ENCODE peak calls at places on chromosomes 4 and X, in eight cellular contexts. M, N, S, D, Y, X, O and L are unnamed samples.

GRCh38 chr4:87543835-87544461 is 14.8 kb upstream of the SPARCL1 start:
- DNase-seq in M (peak), N (peak), S (no peak), D (no peak), Y (no peak), X (no peak), O (peak), L (peak)

GRCh38 chrX:67725471-67725870 is 181.7 kb downstream of the AR start:
- DNase-seq in M (peak), N (no peak), S (no peak), D (no peak), Y (no peak), X (no peak), O (no peak), L (no peak)

GRCh38 chr4:118905546-118905945 is 16.9 kb downstream of the SYNPO2 start:
- DNase-seq in M (no peak), N (no peak), S (no peak), D (no peak), Y (no peak), X (peak), O (peak), L (no peak)

GRCh38 chr4:153564630-153565525 is 98.7 kb downstream of the TMEM131L start:
- DNase-seq in M (no peak), N (no peak), S (no peak), D (no peak), Y (no peak), X (no peak), O (no peak), L (peak)

GRCh38 chrX:129786210-129786651 is 6.5 kb downstream of the SASH3 start:
- DNase-seq in M (no peak), N (no peak), S (no peak), D (no peak), Y (no peak), X (no peak), O (no peak), L (no peak)

GRCh38 chrX:13101439-13102139 is 57.2 kb upstream of the FAM9C start:
- DNase-seq in M (peak), N (peak), S (no peak), D (peak), Y (no peak), X (peak), O (no peak), L (peak)

GRCh38 chrX:131693359-131693758 is 149.5 kb downstream of the OR13H1 start:
- DNase-seq in M (no peak), N (no peak), S (no peak), D (no peak), Y (no peak), X (no peak), O (no peak), L (no peak)

GRCh38 chr4:160026720-160027119 is 923.8 kb downstream of the RAPGEF2 start:
- DNase-seq in M (no peak), N (peak), S (no peak), D (no peak), Y (no peak), X (no peak), O (no peak), L (no peak)

GRCh38 chr4:38036548-38036947 is 76.3 kb downstream of the PTTG2 start:
- DNase-seq in M (no peak), N (no peak), S (no peak), D (no peak), Y (no peak), X (no peak), O (no peak), L (no peak)

GRCh38 chr4:48968814-48969213 is 17.3 kb upstream of the CWH43 start:
- DNase-seq in M (peak), N (no peak), S (no peak), D (no peak), Y (no peak), X (no peak), O (no peak), L (no peak)

GRCh38 chr4:34850983-34851382 is 1393.3 kb downstream of the ARAP2 start:
- DNase-seq in M (peak), N (no peak), S (no peak), D (no peak), Y (no peak), X (no peak), O (no peak), L (no peak)

GRCh38 chrX:7294483-7294882 is 146.5 kb upstream of the PUDP start:
- DNase-seq in M (peak), N (no peak), S (no peak), D (no peak), Y (no peak), X (no peak), O (no peak), L (no peak)

GRCh38 chrX:38754102-38754790 is 47.0 kb upstream of the MID1IP1 start:
- DNase-seq in M (peak), N (peak), S (peak), D (no peak), Y (no peak), X (peak), O (peak), L (peak)

GRCh38 chr4:109184421-109184956 is 118.0 kb downstream of the COL25A1 start:
- DNase-seq in M (no peak), N (no peak), S (no peak), D (no peak), Y (no peak), X (no peak), O (no peak), L (peak)

GRCh38 chr4:118112647-118113046 is 78.4 kb downstream of the NDST3 start:
- DNase-seq in M (no peak), N (no peak), S (no peak), D (no peak), Y (no peak), X (no peak), O (no peak), L (no peak)

GRCh38 chr4:121686265-121686664 is 10.5 kb downstream of the ANXA5 start:
- DNase-seq in M (no peak), N (no peak), S (no peak), D (no peak), Y (no peak), X (no peak), O (no peak), L (no peak)

GRCh38 chr4:8542776-8543525 is 37.2 kb upstream of the GPR78 start:
- DNase-seq in M (peak), N (no peak), S (no peak), D (no peak), Y (no peak), X (no peak), O (no peak), L (no peak)

GRCh38 chrX:20217279-20217678 is 49.4 kb downstream of the RPS6KA3 start:
- DNase-seq in M (peak), N (peak), S (no peak), D (no peak), Y (no peak), X (no peak), O (no peak), L (peak)

GRCh38 chrX:73851014-73852009 is 288.3 kb downstream of the CHIC1 start:
- DNase-seq in M (no peak), N (no peak), S (no peak), D (peak), Y (peak), X (peak), O (no peak), L (no peak)

GRCh38 chr4:129353490-129353889 is 257.5 kb downstream of the C4orf33 start:
- DNase-seq in M (no peak), N (no peak), S (no peak), D (no peak), Y (no peak), X (no peak), O (no peak), L (no peak)

GRCh38 chrX:149950681-149951080 is 12.4 kb upstream of the EOLA2 start:
- DNase-seq in M (peak), N (peak), S (no peak), D (no peak), Y (no peak), X (no peak), O (no peak), L (peak)

GRCh38 chr4:98728433-98728832 is 70.0 kb upstream of the TSPAN5 start:
- DNase-seq in M (peak), N (no peak), S (no peak), D (no peak), Y (no peak), X (no peak), O (peak), L (no peak)

GRCh38 chr4:133969202-133969873 is 232.3 kb downstream of the PABPC4L start:
- DNase-seq in M (peak), N (no peak), S (no peak), D (no peak), Y (no peak), X (no peak), O (no peak), L (peak)

GRCh38 chrX:148270499-148270898 is 229.9 kb upstream of the AFF2 start:
- DNase-seq in M (no peak), N (no peak), S (no peak), D (no peak), Y (no peak), X (no peak), O (no peak), L (no peak)

GRCh38 chrX:22192419-22193086 is 80.2 kb upstream of the CBLL2 start:
- DNase-seq in M (peak), N (peak), S (peak), D (peak), Y (no peak), X (peak), O (peak), L (peak)

GRCh38 chr4:86400216-86400615 is 40.4 kb upstream of the MAPK10 start:
- DNase-seq in M (no peak), N (no peak), S (no peak), D (no peak), Y (no peak), X (no peak), O (no peak), L (no peak)

GRCh38 chr4:172851534-172851933 is 317.1 kb upstream of the GALNT7 start:
- DNase-seq in M (peak), N (no peak), S (no peak), D (no peak), Y (no peak), X (no peak), O (no peak), L (no peak)

GRCh38 chr4:14177987-14178386 is 550.5 kb upstream of the BOD1L1 start:
- DNase-seq in M (no peak), N (no peak), S (no peak), D (no peak), Y (no peak), X (no peak), O (no peak), L (no peak)

GRCh38 chr4:156892695-156893211 is 78.8 kb downstream of the PDGFC start:
- DNase-seq in M (no peak), N (peak), S (no peak), D (no peak), Y (no peak), X (no peak), O (no peak), L (no peak)

GRCh38 chr4:71550220-71551190 is 211.7 kb downstream of the SLC4A4 start:
- DNase-seq in M (no peak), N (peak), S (no peak), D (no peak), Y (no peak), X (no peak), O (no peak), L (no peak)

GRCh38 chr4:76434901-76435688 is at the start of gene SHROOM3:
- DNase-seq in M (no peak), N (no peak), S (no peak), D (no peak), Y (no peak), X (no peak), O (no peak), L (no peak)

GRCh38 chr4:22416403-22416802 is 99.5 kb downstream of the ADGRA3 start:
- DNase-seq in M (no peak), N (no peak), S (no peak), D (no peak), Y (no peak), X (no peak), O (no peak), L (no peak)

GRCh38 chrX:36199926-36200325 is 280.4 kb downstream of the CFAP47 start:
- DNase-seq in M (no peak), N (no peak), S (no peak), D (no peak), Y (no peak), X (no peak), O (no peak), L (no peak)

GRCh38 chr4:39528056-39528465 is 822 bp upstream of the UGDH start:
- DNase-seq in M (peak), N (peak), S (no peak), D (peak), Y (peak), X (peak), O (no peak), L (peak)

GRCh38 chrX:140510306-140510676 is 5.4 kb upstream of the SOX3 start:
- DNase-seq in M (no peak), N (no peak), S (no peak), D (no peak), Y (no peak), X (no peak), O (no peak), L (no peak)

GRCh38 chr4:150973626-150974250 is 41.3 kb downstream of the LRBA start:
- DNase-seq in M (no peak), N (no peak), S (no peak), D (no peak), Y (no peak), X (no peak), O (no peak), L (no peak)

GRCh38 chr4:113881256-113881655 is 98.2 kb downstream of the ARSJ start:
- DNase-seq in M (peak), N (no peak), S (no peak), D (no peak), Y (no peak), X (no peak), O (no peak), L (no peak)

GRCh38 chr4:20386001-20386740 is 134.5 kb downstream of the SLIT2 start:
- DNase-seq in M (no peak), N (no peak), S (no peak), D (no peak), Y (no peak), X (no peak), O (no peak), L (no peak)

GRCh38 chrX:148271263-148271662 is 229.2 kb upstream of the AFF2 start:
- DNase-seq in M (no peak), N (no peak), S (no peak), D (no peak), Y (no peak), X (no peak), O (no peak), L (no peak)